ENCODE peak calls at places on chromosomes 3 and 15, in six cellular contexts. P, D, K, T, S and Q are unnamed samples.

GRCh38 chr3:117818592-117818991 is 1109.0 kb downstream of the TUSC7 start:
- DNase-seq in P (no peak), D (no peak), K (no peak), T (no peak), S (no peak), Q (no peak)

GRCh38 chr3:71341721-71342120 is 241.8 kb downstream of the FOXP1 start:
- DNase-seq in P (no peak), D (no peak), K (no peak), T (no peak), S (no peak), Q (no peak)

GRCh38 chr3:142035308-142035922 is 113.9 kb downstream of the TFDP2 start:
- DNase-seq in P (no peak), D (no peak), K (no peak), T (no peak), S (no peak), Q (no peak)

GRCh38 chr3:13884851-13885703 is 5.2 kb upstream of the WNT7A start:
- DNase-seq in P (peak), D (no peak), K (peak), T (peak), S (peak), Q (no peak)

GRCh38 chr15:67093146-67093874 is 27.9 kb downstream of the SMAD3 start:
- DNase-seq in P (no peak), D (no peak), K (no peak), T (no peak), S (no peak), Q (no peak)

GRCh38 chr15:68806220-68807105 is 14.2 kb downstream of the ANP32A start:
- DNase-seq in P (no peak), D (no peak), K (no peak), T (peak), S (no peak), Q (no peak)

GRCh38 chr15:95175914-95176658 is 944.7 kb downstream of the MCTP2 start:
- DNase-seq in P (no peak), D (no peak), K (no peak), T (no peak), S (no peak), Q (no peak)

GRCh38 chr15:88636039-88636438 is 2.8 kb upstream of the ISG20 start:
- DNase-seq in P (no peak), D (no peak), K (no peak), T (peak), S (peak), Q (peak)

GRCh38 chr3:20904674-20905073 is 718.7 kb upstream of the SGO1 start:
- DNase-seq in P (no peak), D (no peak), K (no peak), T (no peak), S (no peak), Q (no peak)

GRCh38 chr3:58526124-58526957 is 10.6 kb downstream of the ACOX2 start:
- DNase-seq in P (no peak), D (no peak), K (peak), T (no peak), S (no peak), Q (no peak)

GRCh38 chr15:66285462-66286280 is 7.7 kb upstream of the DIS3L start:
- DNase-seq in P (no peak), D (no peak), K (no peak), T (no peak), S (no peak), Q (no peak)

GRCh38 chr15:100650685-100651084 is 48.3 kb downstream of the ASB7 start:
- DNase-seq in P (no peak), D (no peak), K (no peak), T (no peak), S (no peak), Q (no peak)

GRCh38 chr15:58165661-58166060 is 27.5 kb downstream of the AQP9 start:
- DNase-seq in P (no peak), D (peak), K (no peak), T (peak), S (no peak), Q (no peak)

GRCh38 chr15:26260517-26261133 is 397.5 kb upstream of the ATP10A start:
- DNase-seq in P (peak), D (no peak), K (no peak), T (peak), S (peak), Q (no peak)

GRCh38 chr15:57649138-57649537 is 57.4 kb upstream of the POLR2M start:
- DNase-seq in P (no peak), D (peak), K (no peak), T (no peak), S (no peak), Q (no peak)

DNA sequence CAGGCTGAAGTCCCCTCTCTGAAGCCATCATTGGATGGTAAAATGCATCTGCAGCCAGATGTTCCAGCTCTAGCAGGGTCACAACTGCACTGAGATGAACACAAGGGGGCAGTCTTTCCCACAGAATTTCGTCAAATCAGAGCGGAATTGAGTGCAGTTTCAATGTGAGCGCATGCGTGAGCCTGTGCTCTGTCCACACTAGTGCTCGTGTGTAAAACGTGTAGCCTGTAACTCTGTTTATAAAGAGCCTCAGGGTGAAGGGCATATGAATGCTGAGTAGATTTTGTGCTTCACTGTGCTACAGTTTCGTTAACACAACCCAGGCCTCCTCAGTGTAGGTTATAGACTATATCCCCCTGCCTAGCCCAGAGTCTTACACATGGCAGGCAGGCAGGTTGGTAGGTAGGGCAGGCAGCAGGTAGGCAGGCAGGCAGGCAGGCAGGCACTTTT is 92.7 kb upstream of the GOLGA6L4 start:
- DNase-seq in P (peak), D (peak), K (peak), T (peak), S (peak), Q (peak)
- TF ChIP-seq CTCF in P (peak), D (peak), K (peak), T (peak), S (peak), Q (peak)

DNA sequence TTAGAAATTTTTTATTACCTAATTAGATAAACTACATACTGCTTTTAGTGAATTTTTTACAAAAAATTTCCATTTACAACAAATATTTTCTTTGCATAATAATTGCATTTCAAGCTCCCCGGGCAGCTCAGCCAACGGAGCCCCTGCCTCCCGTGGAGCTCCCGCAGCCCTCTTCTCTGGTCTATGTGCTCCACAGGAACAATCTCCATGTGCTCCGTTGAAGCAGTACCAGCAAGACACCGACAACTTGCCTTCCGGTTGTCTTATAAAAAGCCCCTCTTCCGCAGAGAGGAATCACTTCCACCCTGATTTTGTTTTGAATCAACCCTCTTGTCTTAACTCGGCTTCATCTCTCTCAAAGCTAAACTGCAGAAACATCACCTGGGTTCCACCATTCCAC is 46.9 kb upstream of the CHD2 start:
- DNase-seq in P (no peak), D (no peak), K (no peak), T (no peak), S (no peak), Q (no peak)
- TF ChIP-seq CTCF in P (no peak), D (no peak), K (no peak), T (no peak), S (no peak), Q (no peak)

DNA sequence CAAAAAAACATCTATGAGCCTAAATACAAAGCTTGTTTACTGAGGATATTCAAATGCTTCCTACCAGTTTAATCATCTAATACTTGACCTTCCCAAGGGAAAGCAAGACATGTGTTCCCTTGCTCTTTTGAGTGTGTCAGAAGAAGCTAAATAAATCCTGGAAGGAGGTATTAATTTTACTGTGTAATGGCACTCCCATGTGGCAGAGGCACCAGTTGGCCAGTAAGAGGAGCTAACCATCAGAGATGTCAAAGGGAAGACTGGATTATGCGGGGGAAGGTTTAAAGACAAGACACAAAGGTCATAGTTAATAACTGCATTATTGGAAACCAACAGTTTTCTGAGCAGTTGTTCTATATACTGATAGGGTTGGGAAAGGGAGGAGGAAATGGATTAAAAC is 125.1 kb downstream of the SUCLG2 start:
- DNase-seq in P (no peak), D (no peak), K (no peak), T (no peak), S (no peak), Q (no peak)
- TF ChIP-seq CTCF in P (no peak), D (no peak), K (no peak), T (no peak), S (no peak), Q (no peak)

DNA sequence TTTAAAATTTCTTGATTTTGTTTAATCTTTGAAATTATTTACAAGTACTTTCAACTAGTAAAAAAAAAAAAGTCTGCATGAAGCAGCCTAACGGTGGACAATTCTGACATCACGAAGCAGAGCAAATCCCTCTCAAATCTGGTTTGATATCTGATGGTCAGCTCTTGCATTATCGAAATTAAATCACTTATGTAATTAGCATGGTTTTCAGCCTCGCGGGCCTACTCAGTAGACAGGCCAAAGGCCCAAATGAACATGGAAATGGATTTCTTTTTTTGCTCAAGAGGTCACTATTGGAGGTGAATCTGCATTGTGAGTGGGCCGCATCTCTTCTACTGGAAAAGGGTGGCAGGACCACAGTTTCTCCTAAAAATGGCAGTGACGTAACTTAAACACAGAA is 209.8 kb downstream of the NR2F2 start:
- DNase-seq in P (no peak), D (no peak), K (no peak), T (no peak), S (no peak), Q (no peak)
- TF ChIP-seq CTCF in P (no peak), D (no peak), K (no peak), T (no peak), S (no peak), Q (no peak)

DNA sequence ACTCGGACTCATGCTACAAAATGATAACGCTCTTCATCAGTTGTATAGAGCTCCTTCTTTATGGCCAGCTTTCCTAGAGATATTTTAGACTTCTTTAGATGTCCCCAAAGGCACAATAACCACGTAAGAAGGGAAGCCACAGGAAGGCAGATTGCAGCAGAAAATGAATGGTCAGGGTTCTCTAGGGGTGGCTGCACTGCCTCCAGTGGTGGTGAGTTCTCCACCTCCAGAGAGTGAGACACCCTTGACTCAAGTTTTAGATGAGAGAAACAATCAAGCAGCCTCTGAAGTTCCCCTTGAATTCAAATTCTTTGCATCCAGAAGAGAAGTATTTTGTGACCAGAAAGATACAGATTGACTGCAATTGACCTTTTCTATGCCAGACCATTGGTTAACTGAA is 191.5 kb downstream of the TP63 start:
- DNase-seq in P (no peak), D (no peak), K (no peak), T (no peak), S (no peak), Q (no peak)
- TF ChIP-seq CTCF in P (no peak), D (no peak), K (no peak), T (no peak), S (no peak), Q (no peak)

DNA sequence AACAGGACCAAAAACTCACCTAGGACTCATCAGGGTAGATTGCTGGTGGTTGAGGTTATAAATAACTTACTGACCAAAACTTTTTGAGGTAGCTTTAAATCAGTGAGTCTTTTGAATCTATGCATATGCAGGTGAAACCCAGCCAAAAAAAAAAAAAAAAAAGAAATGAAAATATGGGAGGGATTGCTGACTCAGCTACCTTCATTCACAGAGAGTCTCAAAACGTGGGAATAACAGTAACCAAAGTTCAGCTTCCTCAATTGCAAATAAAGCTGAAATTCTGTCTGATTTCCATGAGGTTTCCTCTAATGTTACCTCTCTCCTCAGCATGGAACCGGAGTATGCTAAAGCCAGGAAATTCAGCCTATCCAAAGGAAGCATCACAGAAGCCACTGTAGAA is 95.2 kb upstream of the SEMA6D start:
- DNase-seq in P (no peak), D (no peak), K (no peak), T (no peak), S (no peak), Q (no peak)
- TF ChIP-seq CTCF in P (no peak), D (no peak), K (no peak), T (no peak), S (no peak), Q (no peak)

DNA sequence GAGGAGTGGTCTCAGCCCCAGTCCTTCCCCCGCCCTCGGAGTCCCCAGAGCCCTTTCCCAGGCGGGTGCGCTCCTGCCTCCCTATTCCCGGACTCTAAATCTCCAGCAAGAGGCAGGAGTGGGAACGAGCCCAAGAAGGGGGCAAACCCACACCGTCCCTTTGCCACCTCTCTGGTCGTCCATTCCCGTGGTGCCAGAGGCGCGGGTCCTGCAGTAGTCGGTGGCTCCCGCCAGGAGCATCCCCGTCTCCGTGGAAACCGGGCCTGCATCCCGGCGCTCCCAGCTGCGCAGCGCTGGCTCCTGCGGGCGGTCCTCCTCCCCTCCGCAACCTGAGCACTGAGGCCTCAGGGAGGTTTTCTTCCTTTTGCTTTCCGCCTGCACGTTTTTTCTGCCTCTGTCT is 44.8 kb downstream of the LHFPL4 start:
- DNase-seq in P (peak), D (no peak), K (no peak), T (no peak), S (no peak), Q (no peak)
- TF ChIP-seq CTCF in P (no peak), D (no peak), K (no peak), T (no peak), S (no peak), Q (no peak)

GRCh38 chr3:128133273-128133883 is 9.8 kb upstream of the RUVBL1 start:
- DNase-seq in P (peak), D (no peak), K (no peak), T (no peak), S (peak), Q (no peak)
- TF ChIP-seq CTCF in P (peak), D (peak), K (peak), T (peak), S (peak), Q (peak)